ENCODE peak calls at places on chromosomes 12 and 14, in ten cellular contexts. One of them, this sample, is unnamed. For H3K4me1, the result is how much of the 10 kb centered on the place peaks cover.

GRCh38 chr12:57430117-57430930 is 519 bp downstream of the R3HDM2 start:
- DNase-seq in upper lobe of right lung: no peak
- DNase-seq in lung: peak
- DNase-seq in body of pancreas: peak
- DNase-seq in lower lobe of right lung: peak
- DNase-seq in PC-9: peak
- DNase-seq in IMR-90: peak
- DNase-seq in esophagus squamous epithelium: no peak
- DNase-seq in suprapubic skin: peak
- DNase-seq in heart right ventricle: peak
- DNase-seq in this sample: peak

GRCh38 chr12:127429556-127429955 is 837.4 kb upstream of the TMEM132C start:
- DNase-seq in suprapubic skin: no peak
- DNase-seq in body of pancreas: no peak
- DNase-seq in lung: no peak
- DNase-seq in IMR-90: no peak
- DNase-seq in heart right ventricle: no peak
- DNase-seq in PC-9: no peak
- DNase-seq in lower lobe of right lung: no peak
- DNase-seq in esophagus squamous epithelium: no peak
- DNase-seq in upper lobe of right lung: no peak
- DNase-seq in this sample: no peak

GRCh38 chr12:2383276-2384028 is 330.7 kb downstream of the CACNA1C start:
- DNase-seq in PC-9: no peak
- DNase-seq in heart right ventricle: no peak
- DNase-seq in body of pancreas: no peak
- DNase-seq in upper lobe of right lung: no peak
- DNase-seq in suprapubic skin: peak
- DNase-seq in lower lobe of right lung: peak
- DNase-seq in lung: no peak
- DNase-seq in esophagus squamous epithelium: no peak
- DNase-seq in IMR-90: no peak
- DNase-seq in this sample: no peak

GRCh38 chr14:68141531-68142088 is 322.0 kb downstream of the RAD51B start:
- DNase-seq in upper lobe of right lung: no peak
- DNase-seq in PC-9: peak
- DNase-seq in IMR-90: peak
- DNase-seq in esophagus squamous epithelium: no peak
- DNase-seq in heart right ventricle: no peak
- DNase-seq in body of pancreas: no peak
- DNase-seq in suprapubic skin: no peak
- DNase-seq in lung: no peak
- DNase-seq in lower lobe of right lung: no peak
- DNase-seq in this sample: no peak

GRCh38 chr12:38921025-38921677 is 15.8 kb upstream of the CPNE8 start:
- DNase-seq in IMR-90: no peak
- DNase-seq in upper lobe of right lung: no peak
- DNase-seq in suprapubic skin: no peak
- DNase-seq in body of pancreas: peak
- DNase-seq in heart right ventricle: no peak
- DNase-seq in esophagus squamous epithelium: no peak
- DNase-seq in PC-9: peak
- DNase-seq in lung: peak
- DNase-seq in lower lobe of right lung: no peak
- DNase-seq in this sample: no peak

GRCh38 chr12:13205809-13206559 is 9.5 kb downstream of the EMP1 start:
- DNase-seq in body of pancreas: no peak
- DNase-seq in suprapubic skin: no peak
- DNase-seq in heart right ventricle: no peak
- DNase-seq in esophagus squamous epithelium: no peak
- DNase-seq in lower lobe of right lung: no peak
- DNase-seq in upper lobe of right lung: no peak
- DNase-seq in lung: no peak
- DNase-seq in PC-9: peak
- DNase-seq in IMR-90: peak
- DNase-seq in this sample: no peak

GRCh38 chr12:40107098-40107802 is 1.4 kb upstream of the SLC2A13 start:
- DNase-seq in PC-9: peak
- DNase-seq in heart right ventricle: peak
- DNase-seq in esophagus squamous epithelium: peak
- DNase-seq in lung: peak
- DNase-seq in lower lobe of right lung: peak
- DNase-seq in upper lobe of right lung: peak
- DNase-seq in suprapubic skin: peak
- DNase-seq in body of pancreas: peak
- DNase-seq in IMR-90: peak
- DNase-seq in this sample: peak

GRCh38 chr12:121451931-121452330 is 52.0 kb downstream of the RNF34 start:
- DNase-seq in lower lobe of right lung: no peak
- DNase-seq in body of pancreas: no peak
- DNase-seq in lung: no peak
- DNase-seq in suprapubic skin: no peak
- DNase-seq in IMR-90: no peak
- DNase-seq in esophagus squamous epithelium: no peak
- DNase-seq in PC-9: no peak
- DNase-seq in upper lobe of right lung: no peak
- DNase-seq in heart right ventricle: no peak
- DNase-seq in this sample: no peak

GRCh38 chr12:110555509-110556406 is 27.4 kb downstream of the PPTC7 start:
- DNase-seq in esophagus squamous epithelium: no peak
- DNase-seq in IMR-90: peak
- DNase-seq in upper lobe of right lung: no peak
- DNase-seq in lower lobe of right lung: no peak
- DNase-seq in lung: no peak
- DNase-seq in body of pancreas: no peak
- DNase-seq in PC-9: no peak
- DNase-seq in suprapubic skin: no peak
- DNase-seq in heart right ventricle: no peak
- DNase-seq in this sample: no peak

GRCh38 chr12:125996438-125996837 is 931.2 kb downstream of the AACS start:
- DNase-seq in heart right ventricle: no peak
- DNase-seq in IMR-90: no peak
- DNase-seq in body of pancreas: no peak
- DNase-seq in PC-9: no peak
- DNase-seq in lower lobe of right lung: no peak
- DNase-seq in upper lobe of right lung: no peak
- DNase-seq in esophagus squamous epithelium: no peak
- DNase-seq in suprapubic skin: no peak
- DNase-seq in lung: no peak
- DNase-seq in this sample: no peak

GRCh38 chr12:70724444-70724843 is 87.2 kb upstream of the PTPRB start:
- DNase-seq in body of pancreas: no peak
- DNase-seq in lower lobe of right lung: no peak
- DNase-seq in esophagus squamous epithelium: no peak
- DNase-seq in heart right ventricle: no peak
- DNase-seq in PC-9: no peak
- DNase-seq in IMR-90: peak
- DNase-seq in suprapubic skin: no peak
- DNase-seq in lung: no peak
- DNase-seq in upper lobe of right lung: no peak
- DNase-seq in this sample: no peak

GRCh38 chr12:71661977-71662522 is 1.6 kb downstream of the ZFC3H1 start:
- DNase-seq in IMR-90: peak
- DNase-seq in heart right ventricle: no peak
- DNase-seq in body of pancreas: no peak
- DNase-seq in esophagus squamous epithelium: no peak
- DNase-seq in PC-9: no peak
- DNase-seq in upper lobe of right lung: no peak
- DNase-seq in lung: no peak
- DNase-seq in suprapubic skin: no peak
- DNase-seq in lower lobe of right lung: no peak
- DNase-seq in this sample: no peak

DNA sequence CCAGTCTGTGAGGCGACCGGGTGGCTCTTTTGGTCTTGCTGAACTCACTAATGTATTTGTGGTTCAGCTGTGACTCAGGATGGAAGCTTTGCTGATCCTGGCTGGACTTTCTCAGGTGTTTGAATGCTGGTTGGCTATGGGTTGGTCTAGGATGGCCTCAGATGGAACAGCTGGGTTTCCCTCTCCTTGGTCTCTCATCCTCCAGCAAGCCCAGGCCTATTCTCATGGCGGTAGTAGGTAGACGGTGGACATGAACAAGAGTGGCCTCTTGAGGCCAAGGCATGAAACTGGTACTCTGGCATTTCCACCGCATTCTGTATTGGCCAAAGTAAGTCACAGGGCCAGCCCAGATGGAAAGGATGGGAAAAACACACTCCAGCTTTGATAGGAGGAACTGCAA is 11.8 kb upstream of the POLR3B start:
- DNase-seq in suprapubic skin: no peak
- DNase-seq in IMR-90: peak
- DNase-seq in body of pancreas: peak
- DNase-seq in heart right ventricle: no peak
- DNase-seq in PC-9: peak
- DNase-seq in lung: peak
- DNase-seq in esophagus squamous epithelium: no peak
- DNase-seq in upper lobe of right lung: no peak
- DNase-seq in lower lobe of right lung: no peak
- DNase-seq in this sample: no peak
- TF ChIP-seq CTCF in suprapubic skin: no peak
- TF ChIP-seq CTCF in IMR-90: peak
- TF ChIP-seq CTCF in body of pancreas: peak
- TF ChIP-seq CTCF in heart right ventricle: peak
- TF ChIP-seq CTCF in PC-9: peak
- TF ChIP-seq CTCF in lung: no peak
- TF ChIP-seq CTCF in esophagus squamous epithelium: no peak
- TF ChIP-seq CTCF in upper lobe of right lung: peak
- TF ChIP-seq CTCF in lower lobe of right lung: peak
- TF ChIP-seq CTCF in this sample: no peak

GRCh38 chr12:53231859-53232640 is at the start of gene RARG:
- DNase-seq in upper lobe of right lung: peak
- DNase-seq in body of pancreas: peak
- DNase-seq in esophagus squamous epithelium: no peak
- DNase-seq in lower lobe of right lung: peak
- DNase-seq in PC-9: peak
- DNase-seq in suprapubic skin: no peak
- DNase-seq in lung: peak
- DNase-seq in IMR-90: no peak
- DNase-seq in heart right ventricle: peak
- DNase-seq in this sample: peak
- H3K27ac ChIP-seq in upper lobe of right lung: peak
- H3K27ac ChIP-seq in body of pancreas: peak
- H3K27ac ChIP-seq in esophagus squamous epithelium: peak
- H3K27ac ChIP-seq in lower lobe of right lung: peak
- H3K27ac ChIP-seq in PC-9: peak
- H3K27ac ChIP-seq in suprapubic skin: peak
- H3K27ac ChIP-seq in lung: peak
- H3K27ac ChIP-seq in IMR-90: peak
- H3K27ac ChIP-seq in heart right ventricle: peak
- H3K27ac ChIP-seq in this sample: peak

GRCh38 chr12:79615596-79616560 is 74.9 kb downstream of the PAWR start:
- DNase-seq in body of pancreas: no peak
- DNase-seq in upper lobe of right lung: no peak
- DNase-seq in heart right ventricle: no peak
- DNase-seq in PC-9: no peak
- DNase-seq in esophagus squamous epithelium: no peak
- DNase-seq in IMR-90: no peak
- DNase-seq in lung: no peak
- DNase-seq in lower lobe of right lung: no peak
- DNase-seq in suprapubic skin: no peak
- DNase-seq in this sample: no peak
- H3K4me1 ChIP-seq in body of pancreas: under half
- H3K4me1 ChIP-seq in upper lobe of right lung: under half
- H3K4me1 ChIP-seq in heart right ventricle: under half
- H3K4me1 ChIP-seq in PC-9: under half
- H3K4me1 ChIP-seq in esophagus squamous epithelium: under half
- H3K4me1 ChIP-seq in IMR-90: under half
- H3K4me1 ChIP-seq in lung: under half
- H3K4me1 ChIP-seq in lower lobe of right lung: under half
- H3K4me1 ChIP-seq in suprapubic skin: under half
- H3K4me1 ChIP-seq in this sample: under half

GRCh38 chr14:63840981-63841380 is 11.8 kb upstream of the SYNE2 start:
- DNase-seq in heart right ventricle: peak
- DNase-seq in lung: no peak
- DNase-seq in lower lobe of right lung: peak
- DNase-seq in upper lobe of right lung: peak
- DNase-seq in body of pancreas: no peak
- DNase-seq in suprapubic skin: no peak
- DNase-seq in IMR-90: no peak
- DNase-seq in esophagus squamous epithelium: no peak
- DNase-seq in PC-9: no peak
- DNase-seq in this sample: no peak
- TF ChIP-seq CTCF in heart right ventricle: peak
- TF ChIP-seq CTCF in lung: peak
- TF ChIP-seq CTCF in lower lobe of right lung: peak
- TF ChIP-seq CTCF in upper lobe of right lung: peak
- TF ChIP-seq CTCF in body of pancreas: no peak
- TF ChIP-seq CTCF in suprapubic skin: no peak
- TF ChIP-seq CTCF in IMR-90: no peak
- TF ChIP-seq CTCF in esophagus squamous epithelium: no peak
- TF ChIP-seq CTCF in PC-9: peak
- TF ChIP-seq CTCF in this sample: no peak

DNA sequence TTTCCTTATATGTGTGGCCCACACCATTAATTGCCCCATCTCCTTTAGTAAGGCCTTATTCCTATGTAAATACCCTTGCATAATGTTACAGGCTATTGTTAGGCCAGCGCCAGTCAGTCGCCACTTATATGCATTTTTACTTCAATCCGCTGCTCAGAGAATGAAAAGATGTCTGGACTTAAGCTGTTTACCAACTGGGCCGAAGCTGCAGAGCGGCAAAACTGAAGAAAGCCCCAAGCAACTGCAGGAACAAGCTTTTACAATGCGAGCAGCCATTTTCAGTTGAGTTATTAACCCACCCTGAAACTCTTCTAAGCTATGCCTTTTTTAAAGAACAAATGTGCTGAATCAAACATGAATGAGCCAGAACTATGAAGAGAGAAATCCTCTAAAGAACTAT is 92.1 kb upstream of the OTX2 start:
- DNase-seq in suprapubic skin: no peak
- DNase-seq in IMR-90: no peak
- DNase-seq in PC-9: no peak
- DNase-seq in lung: no peak
- DNase-seq in upper lobe of right lung: no peak
- DNase-seq in lower lobe of right lung: no peak
- DNase-seq in heart right ventricle: no peak
- DNase-seq in esophagus squamous epithelium: no peak
- DNase-seq in body of pancreas: no peak
- DNase-seq in this sample: no peak
- H3K27ac ChIP-seq in suprapubic skin: no peak
- H3K27ac ChIP-seq in IMR-90: no peak
- H3K27ac ChIP-seq in PC-9: no peak
- H3K27ac ChIP-seq in lung: no peak
- H3K27ac ChIP-seq in upper lobe of right lung: no peak
- H3K27ac ChIP-seq in lower lobe of right lung: no peak
- H3K27ac ChIP-seq in heart right ventricle: no peak
- H3K27ac ChIP-seq in esophagus squamous epithelium: no peak
- H3K27ac ChIP-seq in body of pancreas: no peak
- H3K27ac ChIP-seq in this sample: no peak

GRCh38 chr12:96876966-96877365 is 30.1 kb upstream of the NEDD1 start:
- DNase-seq in lung: no peak
- DNase-seq in heart right ventricle: no peak
- DNase-seq in suprapubic skin: no peak
- DNase-seq in IMR-90: peak
- DNase-seq in upper lobe of right lung: no peak
- DNase-seq in lower lobe of right lung: no peak
- DNase-seq in body of pancreas: no peak
- DNase-seq in esophagus squamous epithelium: no peak
- DNase-seq in PC-9: no peak
- DNase-seq in this sample: no peak
- H3K4me1 ChIP-seq in lung: under half
- H3K4me1 ChIP-seq in heart right ventricle: under half
- H3K4me1 ChIP-seq in suprapubic skin: under half
- H3K4me1 ChIP-seq in IMR-90: under half
- H3K4me1 ChIP-seq in upper lobe of right lung: under half
- H3K4me1 ChIP-seq in lower lobe of right lung: under half
- H3K4me1 ChIP-seq in body of pancreas: under half
- H3K4me1 ChIP-seq in esophagus squamous epithelium: under half
- H3K4me1 ChIP-seq in PC-9: under half
- H3K4me1 ChIP-seq in this sample: under half

This sample was measured in ovary.